ENCODE peak calls at places on chromosomes 2 and 18, in eight cellular contexts. One of them, this sample, is unnamed.

GRCh38 chr2:16244966-16245320 is 304.6 kb downstream of the MYCN start:
- DNase-seq in cardiac fibroblast: no peak
- DNase-seq in mesenchymal stem cell: no peak
- DNase-seq in osteoblast: no peak
- DNase-seq in kidney: no peak
- DNase-seq in GM12878: no peak
- DNase-seq in aorta: no peak
- DNase-seq in NT2/D1: no peak
- DNase-seq in this sample: no peak

GRCh38 chr18:32276896-32277295 is 87.1 kb downstream of the MEP1B start:
- DNase-seq in mesenchymal stem cell: no peak
- DNase-seq in NT2/D1: no peak
- DNase-seq in kidney: no peak
- DNase-seq in GM12878: no peak
- DNase-seq in osteoblast: no peak
- DNase-seq in cardiac fibroblast: peak; percentile 37
- DNase-seq in aorta: no peak
- DNase-seq in this sample: peak; percentile 11

GRCh38 chr2:241925277-241925676 is 55.7 kb downstream of the RTP5 start:
- DNase-seq in GM12878: no peak
- DNase-seq in NT2/D1: no peak
- DNase-seq in cardiac fibroblast: no peak
- DNase-seq in mesenchymal stem cell: no peak
- DNase-seq in aorta: no peak
- DNase-seq in kidney: no peak
- DNase-seq in osteoblast: peak; percentile 22
- DNase-seq in this sample: no peak

GRCh38 chr2:65724752-65725151 is 292.4 kb upstream of the SPRED2 start:
- DNase-seq in mesenchymal stem cell: no peak
- DNase-seq in kidney: no peak
- DNase-seq in osteoblast: no peak
- DNase-seq in aorta: no peak
- DNase-seq in NT2/D1: no peak
- DNase-seq in GM12878: no peak
- DNase-seq in cardiac fibroblast: no peak
- DNase-seq in this sample: no peak

GRCh38 chr2:1827686-1828085 is 83.4 kb upstream of the PXDN start:
- DNase-seq in cardiac fibroblast: no peak
- DNase-seq in NT2/D1: no peak
- DNase-seq in aorta: no peak
- DNase-seq in kidney: no peak
- DNase-seq in mesenchymal stem cell: no peak
- DNase-seq in osteoblast: peak; percentile 72
- DNase-seq in GM12878: no peak
- DNase-seq in this sample: no peak

GRCh38 chr2:233354971-233355574 is 779 bp downstream of the DGKD start:
- DNase-seq in GM12878: no peak
- DNase-seq in cardiac fibroblast: peak; percentile 29
- DNase-seq in aorta: no peak
- DNase-seq in osteoblast: peak; percentile 94
- DNase-seq in kidney: peak; percentile 78
- DNase-seq in mesenchymal stem cell: peak; percentile 21
- DNase-seq in NT2/D1: no peak
- DNase-seq in this sample: peak; percentile 20

GRCh38 chr18:13302611-13303267 is 84.2 kb downstream of the LDLRAD4 start:
- DNase-seq in NT2/D1: no peak
- DNase-seq in cardiac fibroblast: no peak
- DNase-seq in aorta: no peak
- DNase-seq in mesenchymal stem cell: no peak
- DNase-seq in kidney: no peak
- DNase-seq in GM12878: no peak
- DNase-seq in osteoblast: no peak
- DNase-seq in this sample: no peak

GRCh38 chr18:78625446-78625845 is 354.2 kb upstream of the SALL3 start:
- DNase-seq in osteoblast: no peak
- DNase-seq in aorta: peak; percentile 4
- DNase-seq in cardiac fibroblast: no peak
- DNase-seq in kidney: no peak
- DNase-seq in GM12878: no peak
- DNase-seq in NT2/D1: no peak
- DNase-seq in mesenchymal stem cell: no peak
- DNase-seq in this sample: no peak

GRCh38 chr2:147382322-147382948 is 462.4 kb upstream of the ACVR2A start:
- DNase-seq in NT2/D1: no peak
- DNase-seq in mesenchymal stem cell: no peak
- DNase-seq in GM12878: no peak
- DNase-seq in cardiac fibroblast: no peak
- DNase-seq in aorta: no peak
- DNase-seq in osteoblast: no peak
- DNase-seq in kidney: peak; percentile 37
- DNase-seq in this sample: no peak

GRCh38 chr2:71070294-71071025 is 2.0 kb downstream of the NAGK start:
- DNase-seq in cardiac fibroblast: peak; percentile 50
- DNase-seq in aorta: no peak
- DNase-seq in osteoblast: peak; percentile 92
- DNase-seq in NT2/D1: peak; percentile 22
- DNase-seq in kidney: no peak
- DNase-seq in mesenchymal stem cell: peak; percentile 70
- DNase-seq in GM12878: no peak
- DNase-seq in this sample: no peak

GRCh38 chr18:9038277-9038871 is 64.1 kb upstream of the NDUFV2 start:
- DNase-seq in GM12878: no peak
- DNase-seq in NT2/D1: no peak
- DNase-seq in cardiac fibroblast: peak; percentile 35
- DNase-seq in kidney: no peak
- DNase-seq in osteoblast: no peak
- DNase-seq in aorta: no peak
- DNase-seq in mesenchymal stem cell: peak; percentile 13
- DNase-seq in this sample: peak; percentile 46

GRCh38 chr2:222294996-222295367 is 3.8 kb downstream of the PAX3 start:
- DNase-seq in aorta: no peak
- DNase-seq in osteoblast: no peak
- DNase-seq in NT2/D1: no peak
- DNase-seq in cardiac fibroblast: no peak
- DNase-seq in mesenchymal stem cell: no peak
- DNase-seq in kidney: no peak
- DNase-seq in GM12878: no peak
- DNase-seq in this sample: no peak
- H3K4me3 ChIP-seq in aorta: no peak overlapping the region
- H3K4me3 ChIP-seq in osteoblast: peak overlapping the region; percentile 61
- H3K4me3 ChIP-seq in NT2/D1: no peak overlapping the region
- H3K4me3 ChIP-seq in cardiac fibroblast: no peak overlapping the region
- H3K4me3 ChIP-seq in mesenchymal stem cell: no peak overlapping the region
- H3K4me3 ChIP-seq in kidney: peak overlapping the region; percentile 41
- H3K4me3 ChIP-seq in GM12878: no peak overlapping the region
- H3K4me3 ChIP-seq in this sample: peak overlapping the region; percentile 73

GRCh38 chr2:131520526-131520925 is 7.2 kb upstream of the CCDC74A start:
- DNase-seq in aorta: peak; percentile 68
- DNase-seq in cardiac fibroblast: no peak
- DNase-seq in NT2/D1: no peak
- DNase-seq in kidney: no peak
- DNase-seq in GM12878: no peak
- DNase-seq in osteoblast: peak; percentile 64
- DNase-seq in mesenchymal stem cell: no peak
- DNase-seq in this sample: no peak
- H3K4me3 ChIP-seq in aorta: no peak overlapping the region
- H3K4me3 ChIP-seq in cardiac fibroblast: no peak overlapping the region
- H3K4me3 ChIP-seq in NT2/D1: no peak overlapping the region
- H3K4me3 ChIP-seq in kidney: no peak overlapping the region
- H3K4me3 ChIP-seq in GM12878: no peak overlapping the region
- H3K4me3 ChIP-seq in osteoblast: no peak overlapping the region
- H3K4me3 ChIP-seq in mesenchymal stem cell: no peak overlapping the region
- H3K4me3 ChIP-seq in this sample: no peak overlapping the region

DNA sequence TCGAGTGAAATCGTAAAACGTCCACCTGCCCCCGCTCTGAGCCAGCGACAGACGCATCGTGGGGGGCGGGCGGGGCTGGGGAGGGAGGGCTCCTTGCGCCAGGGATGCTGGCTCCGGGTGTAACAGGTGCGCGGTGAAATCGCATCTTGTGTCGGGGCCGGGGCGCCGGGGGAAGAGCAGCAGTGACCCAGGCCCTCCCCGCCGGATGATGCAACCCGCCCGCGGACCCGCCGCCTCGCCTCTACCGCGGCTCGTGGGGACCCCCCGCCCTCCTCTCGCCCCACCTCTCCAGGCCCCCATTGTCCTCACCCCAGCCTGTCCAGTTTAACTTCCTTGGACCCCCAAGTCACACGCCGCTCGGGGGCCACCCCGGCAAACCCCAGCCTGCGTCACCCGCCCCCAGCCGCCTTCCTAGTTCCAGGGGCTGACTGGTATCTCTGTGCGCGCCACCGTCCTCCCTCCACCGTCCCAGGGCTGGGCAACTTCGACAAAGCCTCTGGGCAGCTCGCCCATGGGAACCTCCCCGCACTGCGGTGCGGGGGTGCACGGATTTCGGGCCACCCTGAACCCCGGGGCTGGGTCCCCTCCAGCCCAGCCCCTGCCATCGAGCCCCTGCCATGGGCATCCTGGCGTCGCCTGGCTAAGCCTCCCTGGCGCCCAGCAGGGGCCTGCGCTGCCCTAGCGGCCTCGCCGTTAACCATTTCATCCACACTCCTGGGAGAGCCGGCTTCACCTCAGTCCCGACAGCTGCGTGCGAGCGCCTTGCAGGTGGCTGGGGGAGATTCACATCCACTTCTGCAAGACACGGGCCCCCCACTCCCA is 799 bp upstream of the KIF1A start:
- DNase-seq in GM12878: no peak
- DNase-seq in aorta: no peak
- DNase-seq in mesenchymal stem cell: no peak
- DNase-seq in kidney: no peak
- DNase-seq in osteoblast: peak; percentile 84
- DNase-seq in NT2/D1: no peak
- DNase-seq in cardiac fibroblast: no peak
- DNase-seq in this sample: no peak
- H3K4me3 ChIP-seq in GM12878: no peak overlapping the region
- H3K4me3 ChIP-seq in aorta: no peak overlapping the region
- H3K4me3 ChIP-seq in mesenchymal stem cell: no peak overlapping the region
- H3K4me3 ChIP-seq in kidney: no peak overlapping the region
- H3K4me3 ChIP-seq in osteoblast: no peak overlapping the region
- H3K4me3 ChIP-seq in NT2/D1: peak overlapping the region; percentile 32
- H3K4me3 ChIP-seq in cardiac fibroblast: no peak overlapping the region
- H3K4me3 ChIP-seq in this sample: no peak overlapping the region

DNA sequence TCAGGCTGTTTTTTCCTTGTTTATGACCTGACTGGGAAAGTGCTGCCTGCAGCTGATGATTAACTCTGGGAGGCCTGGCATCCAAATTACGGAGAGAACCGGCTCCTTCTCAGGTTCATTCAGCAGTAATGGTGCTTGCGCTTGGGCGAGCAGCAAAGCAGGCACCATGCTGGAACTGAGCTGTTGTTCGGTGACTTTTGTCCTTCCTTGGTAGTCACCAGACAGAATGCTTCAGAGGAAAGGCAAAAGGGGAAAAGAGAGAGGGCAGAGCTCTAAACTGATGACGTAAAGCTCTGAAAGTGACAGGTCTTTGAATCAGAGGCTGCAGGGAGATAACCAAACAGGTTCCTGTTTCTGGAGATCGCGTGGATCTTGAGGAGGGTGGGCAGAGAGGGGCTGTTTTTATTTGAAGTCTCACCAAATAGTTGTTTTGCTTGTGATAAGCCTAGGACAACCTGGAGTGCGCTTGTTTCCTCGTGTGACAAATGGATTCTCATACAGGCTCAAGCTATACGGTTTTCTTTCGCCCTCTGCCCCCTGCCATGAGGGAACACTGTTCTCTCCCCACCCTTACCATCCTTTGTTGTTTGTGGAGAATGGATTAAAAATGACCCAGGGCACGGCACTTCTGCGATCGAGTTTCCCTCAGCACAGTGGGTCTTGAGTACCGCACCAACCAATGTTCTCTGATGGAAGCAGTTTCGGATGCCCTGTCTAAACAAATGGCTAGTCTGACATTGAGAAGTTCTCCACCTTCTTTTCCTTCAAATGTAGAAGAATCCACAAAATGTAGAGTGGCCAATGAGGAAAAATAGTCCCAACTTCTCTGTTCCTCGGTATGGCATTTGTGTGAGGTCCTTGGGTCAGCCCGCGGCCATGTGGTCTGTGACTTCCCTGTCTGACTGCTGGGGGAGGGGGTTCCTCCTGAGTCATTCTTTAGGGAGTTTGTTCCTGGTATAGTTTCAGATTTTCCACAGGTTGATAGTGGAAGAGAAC is 1.3 kb downstream of the RASGRP3 start:
- DNase-seq in osteoblast: no peak
- DNase-seq in kidney: no peak
- DNase-seq in NT2/D1: no peak
- DNase-seq in mesenchymal stem cell: peak; percentile 61
- DNase-seq in GM12878: no peak
- DNase-seq in aorta: no peak
- DNase-seq in cardiac fibroblast: no peak
- DNase-seq in this sample: no peak
- H3K4me3 ChIP-seq in osteoblast: no peak overlapping the region
- H3K4me3 ChIP-seq in kidney: peak overlapping the region; percentile 87
- H3K4me3 ChIP-seq in NT2/D1: no peak overlapping the region
- H3K4me3 ChIP-seq in mesenchymal stem cell: no peak overlapping the region
- H3K4me3 ChIP-seq in GM12878: peak overlapping the region; percentile 91
- H3K4me3 ChIP-seq in aorta: no peak overlapping the region
- H3K4me3 ChIP-seq in cardiac fibroblast: no peak overlapping the region
- H3K4me3 ChIP-seq in this sample: no peak overlapping the region

GRCh38 chr2:120225549-120226065 is 2.4 kb upstream of the TMEM185B start:
- DNase-seq in kidney: peak; percentile 55
- DNase-seq in aorta: peak; percentile 62
- DNase-seq in osteoblast: no peak
- DNase-seq in cardiac fibroblast: no peak
- DNase-seq in GM12878: no peak
- DNase-seq in NT2/D1: no peak
- DNase-seq in mesenchymal stem cell: no peak
- DNase-seq in this sample: no peak
- H3K4me3 ChIP-seq in kidney: no peak overlapping the region
- H3K4me3 ChIP-seq in aorta: no peak overlapping the region
- H3K4me3 ChIP-seq in osteoblast: no peak overlapping the region
- H3K4me3 ChIP-seq in cardiac fibroblast: no peak overlapping the region
- H3K4me3 ChIP-seq in GM12878: no peak overlapping the region
- H3K4me3 ChIP-seq in NT2/D1: no peak overlapping the region
- H3K4me3 ChIP-seq in mesenchymal stem cell: no peak overlapping the region
- H3K4me3 ChIP-seq in this sample: no peak overlapping the region

GRCh38 chr2:37672870-37673184 is 1.4 kb upstream of the CDC42EP3 start:
- DNase-seq in NT2/D1: no peak
- DNase-seq in aorta: no peak
- DNase-seq in GM12878: no peak
- DNase-seq in osteoblast: no peak
- DNase-seq in kidney: no peak
- DNase-seq in cardiac fibroblast: no peak
- DNase-seq in mesenchymal stem cell: no peak
- DNase-seq in this sample: no peak
- H3K4me3 ChIP-seq in NT2/D1: peak overlapping the region; percentile 26
- H3K4me3 ChIP-seq in aorta: peak overlapping the region; percentile 97
- H3K4me3 ChIP-seq in GM12878: peak overlapping the region; percentile 87
- H3K4me3 ChIP-seq in osteoblast: peak overlapping the region; percentile 93
- H3K4me3 ChIP-seq in kidney: peak overlapping the region; percentile 83
- H3K4me3 ChIP-seq in cardiac fibroblast: peak overlapping the region; percentile 80
- H3K4me3 ChIP-seq in mesenchymal stem cell: peak overlapping the region; percentile 98
- H3K4me3 ChIP-seq in this sample: peak overlapping the region; percentile 98

DNA sequence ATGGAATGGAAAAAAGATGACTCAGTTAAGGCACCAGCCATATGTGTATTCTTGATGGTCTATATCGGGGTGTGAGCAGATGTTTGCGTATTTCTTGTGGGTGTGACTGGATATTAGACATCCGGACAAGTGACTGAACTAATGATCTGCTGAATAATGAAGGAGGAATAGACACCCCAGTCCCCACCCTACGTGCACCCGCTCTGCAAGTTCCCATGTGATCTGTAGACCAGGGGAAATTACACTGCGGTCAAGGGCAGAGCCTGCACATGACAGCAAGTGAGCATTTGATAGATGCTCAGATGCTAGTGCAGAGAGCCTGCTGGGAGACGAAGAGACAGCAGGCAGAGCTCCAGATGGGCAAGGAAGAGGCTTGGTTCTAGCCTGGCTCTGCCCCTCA is 12.4 kb upstream of the PRLH start:
- DNase-seq in osteoblast: peak; percentile 38
- DNase-seq in GM12878: no peak
- DNase-seq in cardiac fibroblast: no peak
- DNase-seq in NT2/D1: no peak
- DNase-seq in kidney: peak; percentile 6
- DNase-seq in mesenchymal stem cell: no peak
- DNase-seq in aorta: peak; percentile 16
- DNase-seq in this sample: no peak
- H3K4me3 ChIP-seq in osteoblast: no peak overlapping the region
- H3K4me3 ChIP-seq in GM12878: no peak overlapping the region
- H3K4me3 ChIP-seq in cardiac fibroblast: no peak overlapping the region
- H3K4me3 ChIP-seq in NT2/D1: no peak overlapping the region
- H3K4me3 ChIP-seq in kidney: no peak overlapping the region
- H3K4me3 ChIP-seq in mesenchymal stem cell: no peak overlapping the region
- H3K4me3 ChIP-seq in aorta: no peak overlapping the region
- H3K4me3 ChIP-seq in this sample: no peak overlapping the region

This sample was measured in astrocyte.